ENCODE peak calls at places on chromosome 10, in four cellular contexts. Z, F, Y and I are unnamed samples.
A peak's percentile ranks its signal among the peaks of the same experiment; 100 is the strongest.

GRCh38 chr10:125117941-125118630 is 42.3 kb downstream of the CTBP2 start:
- DNase-seq in Z (no peak), Y (no peak), F (no peak), I (no peak)

GRCh38 chr10:627032-627992 is 62.2 kb downstream of the DIP2C start:
- DNase-seq in Z (no peak), Y (no peak), F (no peak), I (no peak)

GRCh38 chr10:80144302-80145131 is 12.0 kb downstream of the PLAC9 start:
- DNase-seq in Z (peak; percentile 24), F (no peak), Y (no peak), I (peak; percentile 37)

GRCh38 chr10:18665815-18666558 is 6.8 kb downstream of the ARL5B start:
- DNase-seq in F (peak; percentile 60), Z (no peak), Y (no peak), I (no peak)

GRCh38 chr10:2279666-2280065 is 542.3 kb upstream of the ADARB2 start:
- DNase-seq in Z (no peak), Y (no peak), F (no peak), I (no peak)

GRCh38 chr10:133445268-133445732 is 8.4 kb upstream of the SCART1 start:
- DNase-seq in Y (no peak), Z (no peak), F (no peak), I (no peak)

GRCh38 chr10:60314306-60314940 is 75.3 kb downstream of the ANK3 start:
- DNase-seq in F (no peak), Y (peak; percentile 85), Z (no peak), I (no peak)

GRCh38 chr10:127756264-127756663 is 19.3 kb downstream of the FOXI2 start:
- DNase-seq in Y (no peak), Z (no peak), F (no peak), I (no peak)

GRCh38 chr10:8312079-8312478 is 257.6 kb downstream of the GATA3 start:
- DNase-seq in Y (no peak), Z (no peak), F (no peak), I (no peak)

GRCh38 chr10:70537398-70538194 is 59.0 kb downstream of the PALD1 start:
- DNase-seq in F (peak; percentile 31), Y (peak; percentile 71), Z (peak; percentile 88), I (peak; percentile 19)

GRCh38 chr10:71656220-71656619 is 63.4 kb downstream of the C10orf105 start:
- DNase-seq in Y (no peak), F (no peak), Z (no peak), I (no peak)

GRCh38 chr10:45473126-45473525 is 99.1 kb downstream of the ALOX5 start:
- DNase-seq in F (no peak), Y (no peak), Z (no peak), I (no peak)

GRCh38 chr10:45476559-45476958 is 102.5 kb downstream of the ALOX5 start:
- DNase-seq in Y (no peak), Z (no peak), F (no peak), I (no peak)

GRCh38 chr10:45470098-45471012 is 96.3 kb downstream of the ALOX5 start:
- DNase-seq in Y (peak; percentile 96), F (peak; percentile 88), Z (peak; percentile 33), I (no peak)

GRCh38 chr10:45468110-45468509 is 94.1 kb downstream of the ALOX5 start:
- DNase-seq in Z (no peak), F (no peak), Y (no peak), I (no peak)

DNA sequence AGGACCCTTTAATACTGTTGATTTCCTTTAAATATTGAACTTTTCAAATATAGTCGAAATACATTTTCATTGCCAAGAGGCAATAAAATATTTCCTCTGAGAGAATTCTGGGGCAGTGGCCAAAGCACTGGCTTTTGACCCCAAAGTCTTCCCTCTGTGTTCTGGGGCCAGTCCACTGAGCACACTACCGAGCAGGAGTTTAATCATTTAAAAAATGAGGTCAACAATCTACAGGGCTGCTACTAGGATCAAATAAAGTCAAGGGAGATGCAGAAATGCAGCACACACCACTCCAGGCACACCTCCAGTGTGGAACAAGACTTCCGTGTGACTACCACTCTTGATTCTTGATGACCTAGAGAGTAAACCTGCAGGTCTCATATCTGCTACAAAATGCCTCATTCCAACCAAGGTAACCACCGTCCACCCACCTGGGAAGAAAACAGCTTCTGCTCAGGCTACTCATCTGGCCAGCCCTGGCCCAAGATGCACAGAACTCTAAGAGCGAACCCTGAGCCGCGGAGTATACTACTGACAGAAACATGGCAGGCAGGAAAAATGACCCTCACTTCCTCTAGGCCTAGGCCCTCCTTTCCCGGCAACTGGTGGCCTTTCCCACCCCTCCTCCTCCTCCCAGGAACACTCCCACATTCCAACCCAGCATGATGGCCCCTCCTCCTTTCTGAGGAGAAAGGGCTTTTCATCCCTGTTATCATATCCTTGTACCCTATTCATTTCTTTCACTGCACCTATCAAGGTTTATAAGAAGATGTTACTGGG is 97.7 kb downstream of the ALOX5 start:
- DNase-seq in F (peak; percentile 15), Z (peak; percentile 51), Y (peak; percentile 24), I (no peak)
- TF ChIP-seq HMGXB4 in F (no peak), Z (no peak), Y (no peak), I (no peak)

DNA sequence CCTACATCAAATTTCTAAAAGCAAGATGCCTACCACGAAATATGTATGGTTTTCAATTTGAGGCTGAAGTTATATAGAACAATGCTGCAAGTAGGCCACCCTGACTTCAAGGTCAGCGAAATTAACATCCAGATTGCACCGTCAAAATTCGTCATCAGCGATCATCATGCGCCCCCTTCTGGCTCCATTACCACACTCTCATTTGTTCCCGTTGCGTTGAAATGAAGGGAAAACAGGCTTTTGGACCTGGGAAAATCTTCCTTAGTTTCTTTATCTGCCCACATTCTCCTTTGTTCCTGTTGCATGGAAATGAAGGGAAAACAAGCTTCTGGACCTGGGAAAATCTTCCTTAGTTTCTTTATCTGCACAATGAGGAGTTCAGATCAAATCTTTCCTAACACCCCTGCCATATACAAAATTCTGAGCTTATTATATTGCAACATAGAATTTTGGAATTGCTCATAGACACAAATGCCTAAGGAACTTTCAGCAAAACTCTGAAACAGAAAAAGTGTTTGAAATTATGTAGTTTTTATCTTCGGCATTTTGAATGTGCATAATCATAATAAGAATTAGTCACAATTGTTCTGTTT is 98.2 kb upstream of the PRKCQ start:
- DNase-seq in Y (peak; percentile 68), F (peak; percentile 22), Z (peak; percentile 70), I (peak; percentile 63)
- TF ChIP-seq HMGXB4 in Y (no peak), F (no peak), Z (no peak), I (no peak)

DNA sequence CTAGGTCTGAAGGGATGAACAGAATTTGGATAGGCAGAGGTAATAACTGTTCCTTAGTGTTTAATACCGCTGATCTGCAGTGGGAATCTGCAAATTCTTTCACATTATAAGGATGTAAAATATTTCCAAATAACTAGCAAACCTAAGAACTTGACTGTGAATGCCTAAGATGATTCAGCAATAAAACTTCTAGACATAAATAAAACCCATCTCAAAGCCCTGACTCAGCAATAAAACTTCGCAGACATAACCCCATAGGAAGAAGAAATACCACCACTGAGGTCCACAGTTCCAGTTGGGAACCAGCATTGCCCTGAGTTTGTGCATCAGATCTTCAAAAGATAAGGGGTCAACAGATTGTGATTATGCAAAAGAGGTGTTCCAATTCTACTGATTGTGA is 354.2 kb downstream of the GFRA1 start:
- DNase-seq in F (no peak), Z (no peak), Y (no peak), I (no peak)
- TF ChIP-seq HMGXB4 in F (no peak), Z (no peak), Y (no peak), I (no peak)

DNA sequence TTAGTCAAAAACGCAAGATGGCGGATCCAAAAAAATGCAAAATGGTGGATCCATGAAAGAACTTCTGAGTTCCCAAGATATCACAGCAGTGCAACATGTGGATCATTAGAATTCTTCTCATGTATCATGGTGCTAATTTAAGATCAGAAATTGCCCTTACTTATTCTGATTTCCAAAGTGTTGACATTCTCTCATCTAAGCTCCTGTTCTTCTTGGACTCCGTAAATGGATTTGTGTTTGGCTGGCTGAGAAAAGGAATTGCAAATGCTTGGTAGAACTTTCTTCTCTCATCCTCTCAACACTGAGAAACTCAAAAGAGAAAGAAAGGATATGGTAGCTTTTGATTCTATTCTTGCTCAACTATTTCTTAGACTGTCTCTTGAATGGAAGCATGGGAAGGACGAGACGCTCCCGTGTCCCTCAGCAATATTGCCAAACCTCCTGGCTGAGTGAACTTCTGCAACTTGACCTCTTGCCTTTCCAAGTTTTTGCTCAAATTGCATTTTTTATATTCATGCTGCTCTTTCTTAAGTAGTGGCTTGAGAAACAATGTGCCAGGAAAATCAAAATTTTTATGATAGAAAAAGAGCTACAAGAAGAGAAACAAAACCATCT is 44.7 kb downstream of the FRMD4A start:
- DNase-seq in F (no peak), Z (no peak), Y (no peak), I (no peak)
- TF ChIP-seq HMGXB4 in F (no peak), Z (no peak), Y (no peak), I (no peak)

GRCh38 chr10:100927266-100927665 is 14.5 kb downstream of the SLF2 start:
- DNase-seq in F (no peak), Y (no peak), Z (no peak), I (no peak)

GRCh38 chr10:100928039-100928438 is 15.3 kb downstream of the SLF2 start:
- DNase-seq in Z (no peak), F (no peak), Y (no peak), I (no peak)

GRCh38 chr10:100934084-100934659 is 21.4 kb downstream of the SLF2 start:
- DNase-seq in Z (no peak), F (peak; percentile 45), Y (peak; percentile 11), I (peak; percentile 39)

DNA sequence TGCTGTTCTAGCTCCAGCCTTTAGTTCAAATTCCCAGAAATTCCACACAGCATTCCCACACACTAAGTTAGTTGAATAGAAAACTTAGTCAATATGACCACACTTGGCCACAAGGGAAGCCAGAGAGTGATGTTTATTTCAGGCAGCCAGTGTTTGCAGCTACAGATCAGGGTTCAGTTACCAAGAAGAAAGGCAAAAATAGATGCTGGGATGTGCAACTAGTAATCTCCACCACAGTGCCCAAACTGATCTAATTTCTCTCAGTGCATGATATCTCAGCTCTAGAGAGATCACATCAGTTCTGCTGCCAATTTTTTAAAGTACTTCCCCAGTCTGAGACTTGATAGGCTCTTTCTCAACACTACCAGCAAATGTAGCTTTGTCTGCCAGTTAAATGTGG is 17.6 kb downstream of the SLF2 start:
- DNase-seq in F (peak; percentile 25), Y (no peak), Z (no peak), I (peak; percentile 12)
- TF ChIP-seq HMGXB4 in F (no peak), Y (no peak), Z (no peak), I (no peak)

GRCh38 chr10:52213511-52213831 is 100.6 kb upstream of the DKK1 start:
- DNase-seq in Y (no peak), F (peak; percentile 47), Z (no peak), I (no peak)
- TF ChIP-seq HMGXB4 in Y (no peak), F (no peak), Z (no peak), I (no peak)

GRCh38 chr10:67115972-67116371 is 190.1 kb downstream of the LRRTM3 start:
- DNase-seq in F (no peak), Y (no peak), Z (no peak), I (peak; percentile 16)
- TF ChIP-seq HMGXB4 in F (no peak), Y (no peak), Z (no peak), I (no peak)